ENCODE peak calls at places on chromosomes 16 and 17, in six cellular contexts. A, M, C, Z, N and L are unnamed samples.

GRCh38 chr17:56213031-56213430 is 59.8 kb downstream of the ANKFN1 start:
- DNase-seq in A (no peak), M (no peak), C (no peak), Z (no peak), N (no peak), L (no peak)

GRCh38 chr17:46773676-46774075 is 44.8 kb downstream of the WNT3 start:
- DNase-seq in A (no peak), M (no peak), C (no peak), Z (no peak), N (no peak), L (no peak)

GRCh38 chr16:53821957-53822625 is 118.1 kb downstream of the FTO start:
- DNase-seq in A (no peak), M (no peak), C (no peak), Z (no peak), N (peak), L (no peak)

GRCh38 chr16:27475561-27475960 is 73.6 kb downstream of the IL21R start:
- DNase-seq in A (no peak), M (no peak), C (no peak), Z (no peak), N (no peak), L (no peak)

GRCh38 chr16:85319208-85319983 is 207.1 kb upstream of the CIBAR2 start:
- DNase-seq in A (no peak), M (no peak), C (no peak), Z (no peak), N (no peak), L (no peak)

GRCh38 chr17:71649986-71650385 is 470.8 kb upstream of the SOX9 start:
- DNase-seq in A (no peak), M (no peak), C (no peak), Z (no peak), N (no peak), L (no peak)

GRCh38 chr17:50944054-50944901 is 78.1 kb upstream of the TOB1 start:
- DNase-seq in A (no peak), M (peak), C (peak), Z (peak), N (peak), L (peak)

GRCh38 chr16:56577300-56577625 is 12.1 kb upstream of the MT3 start:
- DNase-seq in A (no peak), M (no peak), C (no peak), Z (no peak), N (no peak), L (no peak)

GRCh38 chr17:40121886-40122465 is at the start of gene MSL1:
- DNase-seq in A (no peak), M (peak), C (peak), Z (peak), N (peak), L (peak)

GRCh38 chr17:12928736-12929135 is 89.1 kb downstream of the ELAC2 start:
- DNase-seq in A (no peak), M (no peak), C (no peak), Z (no peak), N (peak), L (no peak)

GRCh38 chr16:23516366-23517137 is 6.3 kb upstream of the GGA2 start:
- DNase-seq in A (no peak), M (no peak), C (no peak), Z (no peak), N (no peak), L (no peak)

GRCh38 chr16:1311738-1312458 is 2.5 kb downstream of the UBE2I start:
- DNase-seq in A (no peak), M (no peak), C (no peak), Z (no peak), N (no peak), L (no peak)

GRCh38 chr17:39794249-39794970 is 56.7 kb downstream of the GRB7 start:
- DNase-seq in A (no peak), M (no peak), C (peak), Z (no peak), N (no peak), L (no peak)

GRCh38 chr17:10421211-10421610 is 539 bp downstream of the MYH8 start:
- DNase-seq in A (no peak), M (no peak), C (no peak), Z (no peak), N (no peak), L (no peak)

GRCh38 chr16:81755915-81756644 is 23.0 kb upstream of the PLCG2 start:
- DNase-seq in A (no peak), M (no peak), C (no peak), Z (no peak), N (no peak), L (no peak)

GRCh38 chr16:57801856-57802634 is at the start of gene KIFC3:
- DNase-seq in A (no peak), M (peak), C (peak), Z (no peak), N (peak), L (peak)

GRCh38 chr17:42253601-42254000 is 22.6 kb downstream of the STAT5B start:
- DNase-seq in A (no peak), M (no peak), C (no peak), Z (no peak), N (no peak), L (no peak)

GRCh38 chr17:50539762-50540440 is 7.1 kb upstream of the SPATA20 start:
- DNase-seq in A (no peak), M (no peak), C (peak), Z (no peak), N (no peak), L (no peak)

GRCh38 chr17:564526-564925 is 150.1 kb downstream of the VPS53 start:
- DNase-seq in A (no peak), M (no peak), C (no peak), Z (no peak), N (no peak), L (no peak)

GRCh38 chr16:88066680-88067529 is 115.7 kb downstream of the BANP start:
- DNase-seq in A (no peak), M (no peak), C (no peak), Z (no peak), N (no peak), L (no peak)

GRCh38 chr17:71511266-71511995 is 609.4 kb upstream of the SOX9 start:
- DNase-seq in A (no peak), M (no peak), C (no peak), Z (no peak), N (no peak), L (no peak)

GRCh38 chr17:81020767-81021497 is 14.0 kb upstream of the BAIAP2 start:
- DNase-seq in A (no peak), M (peak), C (peak), Z (peak), N (no peak), L (peak)

GRCh38 chr17:74368341-74369152 is 1.2 kb downstream of the GPR142 start:
- DNase-seq in A (peak), M (peak), C (peak), Z (peak), N (peak), L (peak)

GRCh38 chr17:49277638-49278037 is 47.1 kb upstream of the PHOSPHO1 start:
- DNase-seq in A (no peak), M (no peak), C (no peak), Z (no peak), N (no peak), L (no peak)

GRCh38 chr17:48530208-48530886 is 464 bp downstream of the HOXB1 start:
- DNase-seq in A (no peak), M (no peak), C (no peak), Z (no peak), N (no peak), L (no peak)

GRCh38 chr17:62140836-62141235 is 75.8 kb upstream of the MED13 start:
- DNase-seq in A (no peak), M (no peak), C (peak), Z (no peak), N (no peak), L (no peak)

GRCh38 chr17:61399131-61400057 is at the start of gene TBX2:
- DNase-seq in A (no peak), M (peak), C (peak), Z (no peak), N (peak), L (no peak)

GRCh38 chr17:6544770-6545169 is 11.6 kb downstream of the PITPNM3 start:
- DNase-seq in A (no peak), M (no peak), C (no peak), Z (no peak), N (no peak), L (no peak)

GRCh38 chr17:1067282-1067956 is 70.5 kb downstream of the TIMM22 start:
- DNase-seq in A (no peak), M (no peak), C (no peak), Z (no peak), N (peak), L (no peak)

GRCh38 chr16:74249281-74249680 is 47.3 kb upstream of the PSMD7 start:
- DNase-seq in A (no peak), M (no peak), C (no peak), Z (no peak), N (no peak), L (no peak)

GRCh38 chr17:8409966-8410881 is 12.6 kb upstream of the RNF222 start:
- DNase-seq in A (peak), M (peak), C (peak), Z (no peak), N (peak), L (no peak)
- TF ChIP-seq POLR2AphosphoS5 in A (no peak), M (no peak), C (no peak), Z (no peak), N (no peak), L (no peak)

GRCh38 chr16:89093602-89094251 is at the start of gene ACSF3:
- DNase-seq in A (no peak), M (peak), C (peak), Z (peak), N (no peak), L (peak)
- TF ChIP-seq POLR2AphosphoS5 in A (peak), M (peak), C (no peak), Z (peak), N (peak), L (no peak)

GRCh38 chr17:82138511-82138992 is 40.5 kb upstream of the FASN start:
- DNase-seq in A (no peak), M (peak), C (no peak), Z (no peak), N (no peak), L (no peak)
- TF ChIP-seq POLR2AphosphoS5 in A (no peak), M (no peak), C (no peak), Z (no peak), N (no peak), L (no peak)

GRCh38 chr16:86984975-86985655 is 332.1 kb downstream of the C16orf95 start:
- DNase-seq in A (no peak), M (no peak), C (no peak), Z (no peak), N (no peak), L (no peak)
- TF ChIP-seq POLR2AphosphoS5 in A (no peak), M (no peak), C (no peak), Z (no peak), N (no peak), L (no peak)

DNA sequence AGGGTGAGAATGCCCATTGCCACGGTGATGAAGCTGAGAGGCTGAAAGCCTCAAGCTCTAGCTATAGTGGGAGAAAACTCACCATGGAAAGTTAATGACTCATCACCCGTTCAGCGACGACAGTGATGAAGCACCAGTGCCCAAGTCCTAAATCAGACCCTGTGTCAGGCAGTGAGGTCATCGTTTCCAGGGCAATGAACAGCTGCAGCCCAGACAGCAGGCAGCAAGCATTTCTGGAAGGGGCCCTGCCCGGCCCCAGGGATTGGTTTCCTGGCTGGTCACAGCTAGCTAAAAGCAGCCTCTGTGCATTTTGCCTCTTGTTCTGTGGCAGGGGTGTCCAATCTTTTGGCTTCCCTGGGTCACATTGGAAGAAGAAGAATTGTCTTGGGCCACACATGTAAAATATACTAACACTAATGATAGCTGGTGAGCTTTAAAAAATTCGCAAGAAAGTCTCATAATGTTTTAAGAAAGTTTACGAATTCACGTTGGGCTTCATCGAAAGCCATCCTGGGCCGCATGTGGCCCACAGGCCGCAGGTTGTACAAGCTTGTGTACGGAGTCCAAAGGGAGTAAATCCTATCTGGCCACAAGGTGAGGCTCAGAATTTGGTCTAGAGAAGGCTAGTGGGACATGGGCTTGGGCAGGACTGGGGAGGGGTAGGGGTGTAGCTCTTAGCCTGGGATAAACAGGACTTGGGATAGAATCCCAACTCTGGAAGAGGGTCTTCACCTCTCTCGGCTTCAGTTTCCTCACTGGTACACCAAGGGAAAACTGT is 40.6 kb downstream of the MIS12 start:
- DNase-seq in A (peak), M (peak), C (peak), Z (no peak), N (peak), L (no peak)
- TF ChIP-seq POLR2AphosphoS5 in A (no peak), M (peak), C (peak), Z (no peak), N (no peak), L (no peak)